ENCODE peak calls at places on chromosome 5, in ten cellular contexts. I, D, W, G, O, B, K, Z, V and R are unnamed samples.

GRCh38 chr5:39717186-39717897 is 292.6 kb upstream of the DAB2 start:
- DNase-seq in I (peak; percentile 22), D (no peak), W (no peak), G (no peak), O (no peak), B (no peak), K (no peak), Z (no peak), V (no peak), R (no peak)

GRCh38 chr5:153965102-153965645 is 73.5 kb downstream of the FAM114A2 start:
- DNase-seq in I (no peak), D (peak; percentile 74), W (peak; percentile 81), G (no peak), O (no peak), B (peak; percentile 84), K (peak; percentile 57), Z (peak; percentile 78), V (peak; percentile 32), R (no peak)

GRCh38 chr5:77768978-77769377 is 7.2 kb downstream of the TBCA start:
- DNase-seq in I (no peak), D (no peak), W (no peak), G (no peak), O (no peak), B (no peak), K (no peak), Z (no peak), V (no peak), R (no peak)

GRCh38 chr5:65796269-65796668 is 74.3 kb downstream of the NLN start:
- DNase-seq in I (no peak), D (no peak), W (no peak), G (no peak), O (no peak), B (no peak), K (no peak), Z (no peak), V (no peak), R (no peak)

GRCh38 chr5:137533963-137534362 is 34.8 kb upstream of the SPOCK1 start:
- DNase-seq in I (no peak), D (no peak), W (no peak), G (no peak), O (no peak), B (no peak), K (no peak), Z (no peak), V (no peak), R (no peak)

GRCh38 chr5:34517249-34517648 is 138.9 kb upstream of the RAI14 start:
- DNase-seq in I (no peak), D (no peak), W (no peak), G (no peak), O (no peak), B (no peak), K (no peak), Z (no peak), V (no peak), R (no peak)

GRCh38 chr5:55865831-55866230 is 14.7 kb downstream of the IL31RA start:
- DNase-seq in I (no peak), D (no peak), W (no peak), G (no peak), O (no peak), B (no peak), K (no peak), Z (no peak), V (no peak), R (no peak)

GRCh38 chr5:76152161-76152560 is 69.0 kb downstream of the SV2C start:
- DNase-seq in I (no peak), D (no peak), W (no peak), G (no peak), O (no peak), B (no peak), K (no peak), Z (no peak), V (no peak), R (no peak)

GRCh38 chr5:104412649-104413240 is 850.2 kb upstream of the NUDT12 start:
- DNase-seq in I (peak; percentile 1), D (peak; percentile 20), W (no peak), G (no peak), O (no peak), B (peak; percentile 71), K (no peak), Z (peak; percentile 13), V (peak; percentile 21), R (peak; percentile 10)

GRCh38 chr5:8981016-8981415 is 564.9 kb downstream of the SEMA5A start:
- DNase-seq in I (no peak), D (no peak), W (no peak), G (no peak), O (no peak), B (no peak), K (no peak), Z (no peak), V (no peak), R (no peak)